ENCODE peak calls at places on chromosomes 11 and 22, in ten cellular contexts. S is stimulated activated CD4-positive, alpha-beta T cell treated with anti-CD3 and anti-CD28 coated beads, Interleukin-15, amount 100 ng/mL, for 48 hours; T is activated gamma-delta T cell; Y is D341Med; F is NT2/D1; A is Calu3; O is fibroblast of the aortic adventitia; V is A673; W is NCI-H1105; U is left cardiac atrium. D is an unnamed sample.
A peak's percentile ranks its signal among the peaks of the same experiment; 100 is the strongest.

GRCh38 chr11:109236696-109237095 is 185.3 kb upstream of the C11orf87 start:
- DNase-seq in Y (no peak), S (no peak), T (no peak), O (peak; percentile 47), V (no peak), F (no peak), U (no peak), W (no peak), A (no peak), D (no peak)

GRCh38 chr22:19871845-19872778 is 17.4 kb upstream of the GNB1L start:
- DNase-seq in Y (peak; percentile 25), T (no peak), F (no peak), W (no peak), O (no peak), S (no peak), V (no peak), A (no peak), U (no peak), D (peak; percentile 26)

GRCh38 chr22:49600452-49600847 is 227.2 kb downstream of the BRD1 start:
- DNase-seq in O (no peak), U (no peak), F (no peak), Y (no peak), A (no peak), S (no peak), T (no peak), W (no peak), V (no peak), D (no peak)

GRCh38 chr11:2798951-2799761 is 86.4 kb downstream of the CDKN1C start:
- DNase-seq in Y (no peak), T (no peak), O (no peak), F (no peak), S (no peak), W (no peak), A (no peak), U (peak; percentile 12), V (no peak), D (no peak)

GRCh38 chr11:64060861-64061444 is 25.2 kb downstream of the FLRT1 start:
- DNase-seq in O (peak; percentile 4), Y (peak; percentile 91), V (peak; percentile 65), A (peak; percentile 54), T (peak; percentile 36), W (peak; percentile 53), S (peak; percentile 41), U (peak; percentile 78), F (peak; percentile 33), D (peak; percentile 80)

GRCh38 chr22:20180640-20181039 is 29.8 kb upstream of the CCDC188 start:
- DNase-seq in W (no peak), O (no peak), A (no peak), U (no peak), Y (no peak), T (no peak), F (no peak), V (no peak), S (no peak), D (no peak)

GRCh38 chr22:36565686-36566085 is 36.7 kb upstream of the EIF3D start:
- DNase-seq in T (no peak), O (no peak), U (no peak), F (no peak), V (no peak), Y (no peak), A (no peak), W (no peak), S (no peak), D (no peak)

GRCh38 chr22:35873426-35873825 is 155.2 kb downstream of the RBFOX2 start:
- DNase-seq in V (no peak), W (no peak), Y (no peak), U (no peak), A (no peak), O (no peak), F (no peak), S (no peak), T (no peak), D (no peak)

D was measured in left ventricle myocardium superior.